ENCODE peak calls at places on chromosomes 13 and 19, in eight cellular contexts. L is BJ; X is CD4-positive, alpha-beta T cell; K is H9; H is MM.1S; Z is astrocyte of the cerebellum; B is AG04450; R is gastrocnemius medialis. M is an unnamed sample.
A peak's percentile ranks its signal among the peaks of the same experiment; 100 is the strongest.

GRCh38 chr19:40251991-40252390 is 25.5 kb upstream of the CCNP start:
- DNase-seq in L (no peak), X (no peak), K (no peak), H (no peak), Z (no peak), B (no peak), R (no peak), M (no peak)

GRCh38 chr19:46482645-46483044 is 11.3 kb upstream of the PNMA8A start:
- DNase-seq in L (no peak), X (no peak), K (no peak), H (no peak), Z (no peak), B (no peak), R (no peak), M (no peak)

GRCh38 chr13:109744512-109745051 is 41.8 kb downstream of the IRS2 start:
- DNase-seq in L (no peak), X (no peak), K (no peak), H (no peak), Z (no peak), B (peak; percentile 81), R (no peak), M (no peak)

GRCh38 chr13:49776871-49777270 is 15.6 kb downstream of the KPNA3 start:
- DNase-seq in L (no peak), X (no peak), K (no peak), H (no peak), Z (no peak), B (no peak), R (no peak), M (no peak)

GRCh38 chr13:65339236-65339635 is 1890.9 kb downstream of the PCDH9 start:
- DNase-seq in L (no peak), X (no peak), K (no peak), H (no peak), Z (no peak), B (peak; percentile 11), R (no peak), M (no peak)

GRCh38 chr13:36337938-36338337 is 8.3 kb downstream of the SPART start:
- DNase-seq in L (no peak), X (no peak), K (no peak), H (no peak), Z (no peak), B (no peak), R (no peak), M (no peak)

GRCh38 chr13:57716295-57716694 is 84.8 kb downstream of the PCDH17 start:
- DNase-seq in L (no peak), X (no peak), K (peak; percentile 49), H (no peak), Z (no peak), B (no peak), R (no peak), M (no peak)

GRCh38 chr19:29677001-29677781 is 11.9 kb downstream of the PLEKHF1 start:
- DNase-seq in L (no peak), X (no peak), K (no peak), H (no peak), Z (no peak), B (no peak), R (peak; percentile 56), M (no peak)

GRCh38 chr19:21912654-21913053 is 76.7 kb upstream of the ZNF43 start:
- DNase-seq in L (no peak), X (no peak), K (no peak), H (no peak), Z (no peak), B (no peak), R (no peak), M (no peak)

GRCh38 chr13:42454749-42455148 is 119.2 kb upstream of the TNFSF11 start:
- DNase-seq in L (no peak), X (no peak), K (no peak), H (no peak), Z (no peak), B (no peak), R (no peak), M (no peak)

GRCh38 chr19:30229524-30230174 is 142.5 kb upstream of the ZNF536 start:
- DNase-seq in L (no peak), X (no peak), K (no peak), H (no peak), Z (no peak), B (no peak), R (no peak), M (no peak)

GRCh38 chr19:44701228-44701627 is 2.3 kb downstream of the CEACAM16 start:
- DNase-seq in L (no peak), X (no peak), K (no peak), H (no peak), Z (no peak), B (no peak), R (no peak), M (no peak)

DNA sequence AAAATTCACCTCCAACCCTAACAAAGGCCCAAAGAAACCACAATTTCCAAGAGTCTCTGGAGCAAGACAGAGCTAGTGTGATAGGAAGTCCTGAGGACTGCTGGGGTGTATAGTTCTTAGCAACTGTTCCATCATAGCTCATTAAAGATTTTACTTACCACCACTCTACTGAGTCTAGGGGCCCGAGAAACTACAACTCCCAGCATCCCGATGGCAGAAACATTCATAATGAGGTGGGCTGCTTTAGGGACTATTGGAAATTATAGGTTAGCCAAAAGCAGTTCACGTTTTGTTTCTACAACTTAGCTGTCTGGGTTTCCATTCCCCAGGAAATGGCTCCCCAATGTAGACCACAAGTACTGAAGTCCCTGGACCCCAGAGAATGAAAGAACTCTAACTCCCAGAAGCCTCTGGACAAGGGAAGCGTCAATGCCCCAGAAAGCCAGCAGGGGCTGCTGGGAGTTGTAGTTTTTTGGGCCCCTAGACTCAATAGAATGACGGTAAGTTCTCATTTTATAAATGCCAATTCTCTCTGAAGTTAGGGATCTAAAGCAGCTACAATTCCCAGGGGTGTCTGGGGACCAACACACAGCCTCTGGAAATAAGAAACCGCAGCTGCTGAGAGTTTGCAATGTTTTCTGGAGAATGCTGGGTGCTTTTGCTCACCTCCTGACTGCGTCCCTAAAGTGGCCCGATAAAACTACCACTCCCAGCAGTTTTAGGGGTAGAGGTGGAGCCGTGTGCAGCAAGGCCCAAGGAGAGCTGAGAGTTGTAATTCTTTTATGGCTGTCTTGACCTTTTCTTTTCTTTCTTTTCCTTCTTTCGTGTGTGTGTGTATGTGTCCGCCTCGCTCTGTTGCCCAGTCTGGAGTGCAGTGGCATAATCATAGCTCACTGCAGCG is 11.1 kb downstream of the FTL start:
- DNase-seq in L (no peak), X (no peak), K (no peak), H (no peak), Z (no peak), B (no peak), R (no peak), M (no peak)
- TF ChIP-seq CTCF in L (peak; percentile 17), X (no peak), K (no peak), H (no peak), Z (peak; percentile 20), B (no peak), R (peak; percentile 27), M (no peak)

GRCh38 chr13:106098778-106099177 is 436.7 kb downstream of the EFNB2 start:
- DNase-seq in L (no peak), X (no peak), K (no peak), H (no peak), Z (no peak), B (no peak), R (no peak), M (no peak)

GRCh38 chr13:106099765-106100164 is 435.7 kb downstream of the EFNB2 start:
- DNase-seq in L (no peak), X (no peak), K (no peak), H (no peak), Z (no peak), B (no peak), R (no peak), M (no peak)

GRCh38 chr13:106095919-106096318 is 439.5 kb downstream of the EFNB2 start:
- DNase-seq in L (no peak), X (no peak), K (no peak), H (no peak), Z (no peak), B (no peak), R (no peak), M (no peak)

GRCh38 chr13:106095406-106095805 is 440.1 kb downstream of the EFNB2 start:
- DNase-seq in L (no peak), X (no peak), K (no peak), H (no peak), Z (no peak), B (no peak), R (no peak), M (no peak)

GRCh38 chr13:106096661-106097092 is 438.8 kb downstream of the EFNB2 start:
- DNase-seq in L (no peak), X (no peak), K (no peak), H (no peak), Z (no peak), B (no peak), R (no peak), M (no peak)
- TF ChIP-seq CTCF in L (no peak), X (no peak), K (no peak), H (no peak), Z (no peak), B (no peak), R (no peak), M (no peak)

DNA sequence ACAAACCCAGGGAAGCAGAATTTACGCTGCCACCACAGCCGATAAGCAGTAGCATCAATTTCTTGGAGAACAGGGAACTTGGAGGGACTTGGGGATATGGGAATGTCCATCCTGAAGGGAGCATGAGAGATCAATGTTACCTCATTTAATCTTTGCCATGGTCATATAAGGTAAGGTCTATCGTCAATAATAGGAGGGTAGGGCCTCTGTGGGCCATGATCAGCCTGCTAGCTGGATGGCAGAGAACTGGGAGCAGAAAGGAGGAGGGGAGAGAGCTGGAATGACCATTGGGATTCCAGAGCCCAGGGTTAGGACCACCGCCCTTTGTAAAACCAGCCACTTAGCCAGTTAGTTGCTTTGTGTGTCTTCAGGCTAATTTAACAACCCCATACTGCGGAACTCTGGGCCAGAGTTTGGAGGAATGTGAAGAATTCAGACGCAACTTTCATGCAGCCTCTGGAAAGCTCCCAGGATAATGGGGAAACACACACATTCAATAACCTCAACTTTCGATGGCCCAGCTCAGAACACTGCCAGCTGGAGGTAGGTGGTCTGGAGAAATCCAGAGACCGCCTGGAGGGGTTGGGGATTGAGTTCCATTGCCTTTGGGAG is 40.3 kb downstream of the ZNF557 start:
- DNase-seq in L (no peak), X (no peak), K (peak; percentile 56), H (no peak), Z (no peak), B (no peak), R (no peak), M (no peak)
- TF ChIP-seq CTCF in L (no peak), X (no peak), K (no peak), H (no peak), Z (no peak), B (no peak), R (no peak), M (no peak)

GRCh38 chr19:32480321-32480720 is 74.8 kb downstream of the DPY19L3 start:
- DNase-seq in L (no peak), X (no peak), K (no peak), H (no peak), Z (no peak), B (no peak), R (no peak), M (no peak)

GRCh38 chr19:32471811-32472210 is 66.2 kb downstream of the DPY19L3 start:
- DNase-seq in L (no peak), X (no peak), K (no peak), H (no peak), Z (no peak), B (no peak), R (no peak), M (no peak)

GRCh38 chr19:32471095-32471494 is 65.5 kb downstream of the DPY19L3 start:
- DNase-seq in L (no peak), X (no peak), K (no peak), H (no peak), Z (no peak), B (no peak), R (no peak), M (no peak)

GRCh38 chr19:32469796-32470195 is 64.2 kb downstream of the DPY19L3 start:
- DNase-seq in L (no peak), X (no peak), K (no peak), H (no peak), Z (no peak), B (no peak), R (no peak), M (no peak)

GRCh38 chr19:32475393-32475792 is 69.8 kb downstream of the DPY19L3 start:
- DNase-seq in L (no peak), X (no peak), K (no peak), H (no peak), Z (no peak), B (no peak), R (no peak), M (no peak)
- TF ChIP-seq CTCF in L (no peak), X (no peak), K (no peak), H (no peak), Z (no peak), B (no peak), R (no peak), M (no peak)

M was measured in GM10248.